ENCODE peak calls at places on chromosomes 1 and 21, in seven cellular contexts. One of them, this sample, is unnamed.

GRCh38 chr21:10272216-10272615 is 249.2 kb upstream of the TPTE start:
- DNase-seq in psoas muscle: peak; percentile 1
- DNase-seq in left ventricle myocardium inferior: no peak
- DNase-seq in prostate gland: no peak
- DNase-seq in neural progenitor cell: no peak
- DNase-seq in heart left ventricle: no peak
- DNase-seq in PC-3: no peak
- DNase-seq in this sample: no peak

GRCh38 chr1:10529096-10529495 is 54.3 kb downstream of the PEX14 start:
- DNase-seq in psoas muscle: no peak
- DNase-seq in left ventricle myocardium inferior: no peak
- DNase-seq in prostate gland: no peak
- DNase-seq in neural progenitor cell: peak; percentile 32
- DNase-seq in heart left ventricle: no peak
- DNase-seq in PC-3: no peak
- DNase-seq in this sample: no peak

GRCh38 chr1:215637041-215637573 is 70.0 kb downstream of the KCTD3 start:
- DNase-seq in psoas muscle: peak; percentile 56
- DNase-seq in left ventricle myocardium inferior: no peak
- DNase-seq in prostate gland: peak; percentile 68
- DNase-seq in neural progenitor cell: no peak
- DNase-seq in heart left ventricle: no peak
- DNase-seq in PC-3: no peak
- DNase-seq in this sample: peak; percentile 79

GRCh38 chr1:154400381-154400801 is 4.8 kb upstream of the IL6R start:
- DNase-seq in psoas muscle: no peak
- DNase-seq in left ventricle myocardium inferior: no peak
- DNase-seq in prostate gland: no peak
- DNase-seq in neural progenitor cell: no peak
- DNase-seq in heart left ventricle: no peak
- DNase-seq in PC-3: no peak
- DNase-seq in this sample: no peak

GRCh38 chr1:2906105-2906504 is 104.6 kb upstream of the TTC34 start:
- DNase-seq in psoas muscle: no peak
- DNase-seq in left ventricle myocardium inferior: no peak
- DNase-seq in prostate gland: no peak
- DNase-seq in neural progenitor cell: no peak
- DNase-seq in heart left ventricle: peak; percentile 32
- DNase-seq in PC-3: no peak
- DNase-seq in this sample: no peak

GRCh38 chr1:162019006-162019405 is 4.7 kb downstream of the OLFML2B start:
- DNase-seq in psoas muscle: no peak
- DNase-seq in left ventricle myocardium inferior: no peak
- DNase-seq in prostate gland: no peak
- DNase-seq in neural progenitor cell: no peak
- DNase-seq in heart left ventricle: no peak
- DNase-seq in PC-3: peak; percentile 97
- DNase-seq in this sample: peak; percentile 33

GRCh38 chr21:28642891-28643290 is 349.8 kb downstream of the LTN1 start:
- DNase-seq in psoas muscle: no peak
- DNase-seq in left ventricle myocardium inferior: no peak
- DNase-seq in prostate gland: no peak
- DNase-seq in neural progenitor cell: no peak
- DNase-seq in heart left ventricle: no peak
- DNase-seq in PC-3: no peak
- DNase-seq in this sample: no peak

GRCh38 chr1:178495158-178495557 is 1.6 kb downstream of the CLEC20A start:
- DNase-seq in psoas muscle: no peak
- DNase-seq in left ventricle myocardium inferior: no peak
- DNase-seq in prostate gland: no peak
- DNase-seq in neural progenitor cell: no peak
- DNase-seq in heart left ventricle: no peak
- DNase-seq in PC-3: no peak
- DNase-seq in this sample: no peak

GRCh38 chr21:33229099-33229775 is 501 bp upstream of the IFNAR2 start:
- DNase-seq in psoas muscle: no peak
- DNase-seq in left ventricle myocardium inferior: no peak
- DNase-seq in prostate gland: no peak
- DNase-seq in neural progenitor cell: no peak
- DNase-seq in heart left ventricle: no peak
- DNase-seq in PC-3: no peak
- DNase-seq in this sample: no peak

GRCh38 chr1:91594383-91595065 is 93.9 kb downstream of the CDC7 start:
- DNase-seq in psoas muscle: no peak
- DNase-seq in left ventricle myocardium inferior: no peak
- DNase-seq in prostate gland: no peak
- DNase-seq in neural progenitor cell: no peak
- DNase-seq in heart left ventricle: no peak
- DNase-seq in PC-3: no peak
- DNase-seq in this sample: no peak

GRCh38 chr1:17696417-17697301 is 58.5 kb upstream of the ACTL8 start:
- DNase-seq in psoas muscle: no peak
- DNase-seq in left ventricle myocardium inferior: no peak
- DNase-seq in prostate gland: peak; percentile 14
- DNase-seq in neural progenitor cell: peak; percentile 73
- DNase-seq in heart left ventricle: peak; percentile 28
- DNase-seq in PC-3: peak; percentile 60
- DNase-seq in this sample: peak; percentile 52

GRCh38 chr1:113207019-113207418 is 134.0 kb downstream of the LRIG2 start:
- DNase-seq in psoas muscle: no peak
- DNase-seq in left ventricle myocardium inferior: no peak
- DNase-seq in prostate gland: no peak
- DNase-seq in neural progenitor cell: no peak
- DNase-seq in heart left ventricle: no peak
- DNase-seq in PC-3: peak; percentile 16
- DNase-seq in this sample: no peak

GRCh38 chr21:16211339-16212303 is 481.8 kb downstream of the USP25 start:
- DNase-seq in psoas muscle: no peak
- DNase-seq in left ventricle myocardium inferior: no peak
- DNase-seq in prostate gland: no peak
- DNase-seq in neural progenitor cell: no peak
- DNase-seq in heart left ventricle: no peak
- DNase-seq in PC-3: no peak
- DNase-seq in this sample: no peak

GRCh38 chr1:180123463-180123936 is 31.2 kb upstream of the QSOX1 start:
- DNase-seq in psoas muscle: no peak
- DNase-seq in left ventricle myocardium inferior: no peak
- DNase-seq in prostate gland: no peak
- DNase-seq in neural progenitor cell: no peak
- DNase-seq in heart left ventricle: no peak
- DNase-seq in PC-3: peak; percentile 86
- DNase-seq in this sample: no peak

GRCh38 chr1:103087261-103087660 is 21.1 kb downstream of the COL11A1 start:
- DNase-seq in psoas muscle: no peak
- DNase-seq in left ventricle myocardium inferior: no peak
- DNase-seq in prostate gland: no peak
- DNase-seq in neural progenitor cell: no peak
- DNase-seq in heart left ventricle: no peak
- DNase-seq in PC-3: no peak
- DNase-seq in this sample: no peak

GRCh38 chr21:45011911-45012660 is 62.3 kb upstream of the ADARB1 start:
- DNase-seq in psoas muscle: peak; percentile 61
- DNase-seq in left ventricle myocardium inferior: peak; percentile 16
- DNase-seq in prostate gland: no peak
- DNase-seq in neural progenitor cell: peak; percentile 89
- DNase-seq in heart left ventricle: no peak
- DNase-seq in PC-3: peak; percentile 99
- DNase-seq in this sample: peak; percentile 79

GRCh38 chr1:230212405-230212936 is 145.4 kb downstream of the GALNT2 start:
- DNase-seq in psoas muscle: no peak
- DNase-seq in left ventricle myocardium inferior: no peak
- DNase-seq in prostate gland: no peak
- DNase-seq in neural progenitor cell: no peak
- DNase-seq in heart left ventricle: no peak
- DNase-seq in PC-3: no peak
- DNase-seq in this sample: no peak

GRCh38 chr1:47578862-47579419 is 141.1 kb downstream of the FOXD2 start:
- DNase-seq in psoas muscle: no peak
- DNase-seq in left ventricle myocardium inferior: no peak
- DNase-seq in prostate gland: no peak
- DNase-seq in neural progenitor cell: no peak
- DNase-seq in heart left ventricle: no peak
- DNase-seq in PC-3: no peak
- DNase-seq in this sample: no peak

GRCh38 chr1:89995595-89996397 is 886 bp downstream of the ZNF326 start:
- DNase-seq in psoas muscle: no peak
- DNase-seq in left ventricle myocardium inferior: no peak
- DNase-seq in prostate gland: no peak
- DNase-seq in neural progenitor cell: no peak
- DNase-seq in heart left ventricle: no peak
- DNase-seq in PC-3: peak; percentile 37
- DNase-seq in this sample: no peak

GRCh38 chr1:76764638-76765572 is 102.4 kb upstream of the ST6GALNAC5 start:
- DNase-seq in psoas muscle: no peak
- DNase-seq in left ventricle myocardium inferior: peak; percentile 12
- DNase-seq in prostate gland: no peak
- DNase-seq in neural progenitor cell: peak; percentile 38
- DNase-seq in heart left ventricle: no peak
- DNase-seq in PC-3: no peak
- DNase-seq in this sample: no peak

GRCh38 chr1:118948351-118948750 is 39.8 kb downstream of the TBX15 start:
- DNase-seq in psoas muscle: no peak
- DNase-seq in left ventricle myocardium inferior: no peak
- DNase-seq in prostate gland: no peak
- DNase-seq in neural progenitor cell: no peak
- DNase-seq in heart left ventricle: no peak
- DNase-seq in PC-3: peak; percentile 8
- DNase-seq in this sample: no peak

GRCh38 chr1:46413596-46413985 is 19.5 kb downstream of the FAAH start:
- DNase-seq in psoas muscle: peak; percentile 41
- DNase-seq in left ventricle myocardium inferior: no peak
- DNase-seq in prostate gland: no peak
- DNase-seq in neural progenitor cell: peak; percentile 40
- DNase-seq in heart left ventricle: no peak
- DNase-seq in PC-3: no peak
- DNase-seq in this sample: no peak
- TF ChIP-seq CTCF in psoas muscle: no peak
- TF ChIP-seq CTCF in left ventricle myocardium inferior: peak; percentile 14
- TF ChIP-seq CTCF in prostate gland: no peak
- TF ChIP-seq CTCF in neural progenitor cell: peak; percentile 44
- TF ChIP-seq CTCF in heart left ventricle: peak; percentile 8
- TF ChIP-seq CTCF in PC-3: peak; percentile 45
- TF ChIP-seq CTCF in this sample: peak; percentile 37

DNA sequence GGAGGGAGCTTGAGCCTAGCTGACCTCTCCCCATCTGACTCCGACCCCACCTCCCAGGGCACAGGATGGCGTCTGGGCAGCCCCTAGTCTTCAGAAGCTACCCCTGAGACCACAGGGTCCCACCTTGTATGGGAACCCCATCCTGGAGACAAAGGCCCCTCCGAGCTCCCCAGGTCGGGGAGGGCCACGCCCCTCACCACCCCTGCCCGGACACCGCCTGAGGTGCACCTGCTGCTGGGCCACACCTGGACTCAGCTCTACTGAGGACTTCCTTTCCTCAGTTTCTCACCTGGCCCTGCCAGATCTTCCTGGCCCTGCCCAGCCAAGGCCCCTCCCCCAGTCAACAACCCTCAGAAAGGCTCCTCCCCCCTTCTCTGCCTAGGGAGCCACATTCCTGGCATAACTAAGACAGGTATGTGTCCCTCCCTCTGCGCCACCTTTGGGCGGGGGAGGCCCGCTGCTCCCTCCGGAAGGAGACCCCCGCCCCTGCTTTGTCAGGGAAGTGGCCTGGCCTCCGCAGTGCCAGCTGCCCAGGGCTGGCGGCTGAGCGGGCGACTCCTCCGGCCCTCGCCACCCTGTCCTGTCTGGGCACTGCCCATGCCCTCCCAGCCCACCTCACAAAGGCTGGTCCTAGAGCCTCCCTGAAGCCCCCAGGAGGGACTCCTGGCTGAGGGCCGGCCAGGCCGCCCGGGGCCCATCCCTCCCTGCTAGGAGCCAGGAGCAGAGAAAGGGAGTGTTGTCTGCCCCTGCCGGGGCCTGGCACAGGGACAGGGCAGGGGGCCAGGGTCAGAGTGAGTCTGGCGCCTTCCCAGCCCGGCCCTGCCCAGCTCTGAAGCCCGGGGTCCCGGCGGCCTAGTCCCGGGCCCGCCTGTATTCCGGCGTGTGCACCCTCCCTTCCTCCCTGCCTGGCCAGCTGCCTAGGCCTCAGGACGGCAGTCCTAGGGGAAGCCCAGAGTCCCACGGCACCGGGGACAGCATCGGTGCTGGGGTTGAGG is 4.8 kb downstream of the AGRN start:
- DNase-seq in psoas muscle: no peak
- DNase-seq in left ventricle myocardium inferior: no peak
- DNase-seq in prostate gland: peak; percentile 77
- DNase-seq in neural progenitor cell: peak; percentile 79
- DNase-seq in heart left ventricle: no peak
- DNase-seq in PC-3: peak; percentile 99
- DNase-seq in this sample: no peak
- H3K27me3 ChIP-seq in psoas muscle: no peaks in the 10 kb centered on the region
- H3K27me3 ChIP-seq in left ventricle myocardium inferior: no peaks in the 10 kb centered on the region
- H3K27me3 ChIP-seq in prostate gland: no peaks in the 10 kb centered on the region
- H3K27me3 ChIP-seq in neural progenitor cell: no peaks in the 10 kb centered on the region
- H3K27me3 ChIP-seq in heart left ventricle: no peaks in the 10 kb centered on the region
- H3K27me3 ChIP-seq in PC-3: no peaks in the 10 kb centered on the region
- H3K27me3 ChIP-seq in this sample: no peaks in the 10 kb centered on the region

DNA sequence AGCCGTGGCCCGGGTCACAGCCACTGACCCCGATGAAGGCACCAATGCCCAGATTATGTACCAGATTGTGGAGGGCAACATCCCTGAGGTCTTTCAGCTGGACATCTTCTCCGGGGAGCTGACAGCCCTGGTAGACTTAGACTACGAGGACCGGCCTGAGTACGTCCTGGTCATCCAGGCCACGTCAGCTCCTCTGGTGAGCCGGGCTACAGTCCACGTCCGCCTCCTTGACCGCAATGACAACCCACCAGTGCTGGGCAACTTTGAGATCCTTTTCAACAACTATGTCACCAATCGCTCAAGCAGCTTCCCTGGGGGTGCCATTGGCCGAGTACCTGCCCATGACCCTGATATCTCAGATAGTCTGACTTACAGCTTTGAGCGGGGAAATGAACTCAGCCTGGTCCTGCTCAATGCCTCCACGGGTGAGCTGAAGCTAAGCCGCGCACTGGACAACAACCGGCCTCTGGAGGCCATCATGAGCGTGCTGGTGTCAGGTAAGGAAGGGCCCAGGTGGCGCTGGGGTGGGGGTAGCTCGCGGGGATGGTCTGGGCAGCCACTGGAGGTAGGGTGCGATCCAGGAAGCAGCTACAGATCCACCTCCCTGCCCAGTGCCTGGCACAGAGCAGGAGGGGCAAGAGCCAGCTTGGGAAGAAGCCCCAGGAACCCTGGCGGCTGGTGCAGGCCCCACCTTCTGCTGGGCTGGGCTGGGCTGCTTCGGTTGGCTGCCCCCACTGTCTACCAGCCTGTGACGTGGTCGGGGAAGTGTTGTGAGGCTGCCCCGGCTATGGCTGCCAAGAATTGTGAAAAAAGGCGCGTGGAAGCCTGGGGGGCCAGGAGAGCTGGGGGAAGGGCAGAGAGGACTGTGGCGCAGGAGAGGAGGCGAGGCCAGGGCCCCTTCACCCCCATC is 3.8 kb downstream of the CELSR2 start:
- DNase-seq in psoas muscle: peak; percentile 71
- DNase-seq in left ventricle myocardium inferior: no peak
- DNase-seq in prostate gland: peak; percentile 78
- DNase-seq in neural progenitor cell: no peak
- DNase-seq in heart left ventricle: no peak
- DNase-seq in PC-3: no peak
- DNase-seq in this sample: no peak
- H3K27ac ChIP-seq in psoas muscle: peak overlapping the region; percentile 67
- H3K27ac ChIP-seq in left ventricle myocardium inferior: peak overlapping the region; percentile 79
- H3K27ac ChIP-seq in prostate gland: peak overlapping the region; percentile 60
- H3K27ac ChIP-seq in neural progenitor cell: peak overlapping the region; percentile 87
- H3K27ac ChIP-seq in heart left ventricle: peak overlapping the region; percentile 83
- H3K27ac ChIP-seq in PC-3: no peak overlapping the region
- H3K27ac ChIP-seq in this sample: peak overlapping the region; percentile 39

GRCh38 chr1:239436286-239436685 is 49.9 kb downstream of the CHRM3 start:
- DNase-seq in psoas muscle: no peak
- DNase-seq in left ventricle myocardium inferior: no peak
- DNase-seq in prostate gland: no peak
- DNase-seq in neural progenitor cell: no peak
- DNase-seq in heart left ventricle: no peak
- DNase-seq in PC-3: no peak
- DNase-seq in this sample: no peak
- TF ChIP-seq CTCF in psoas muscle: no peak
- TF ChIP-seq CTCF in left ventricle myocardium inferior: no peak
- TF ChIP-seq CTCF in prostate gland: no peak
- TF ChIP-seq CTCF in neural progenitor cell: no peak
- TF ChIP-seq CTCF in heart left ventricle: no peak
- TF ChIP-seq CTCF in PC-3: no peak
- TF ChIP-seq CTCF in this sample: no peak

This sample was measured in AG04450.